ENCODE peak calls at places on chromosomes 6 and 20, in eight cellular contexts. X is A673, Q is ovary, G is H9, F is aorta, M is cardiac muscle cell, B is A549, T is DND-41. U is an unnamed sample.

GRCh38 chr6:166686317-166686716 is 59.3 kb upstream of the RPS6KA2 start:
- DNase-seq in X (no peak), Q (no peak), G (no peak), F (no peak), M (no peak), B (no peak), T (no peak), U (no peak)

GRCh38 chr6:43246301-43247114 is 3.2 kb downstream of the TTBK1 start:
- DNase-seq in X (no peak), Q (peak; percentile 43), G (peak; percentile 98), F (peak; percentile 80), M (peak; percentile 19), B (peak; percentile 35), T (no peak), U (peak; percentile 82)

GRCh38 chr20:277496-277781 is 13.1 kb downstream of the C20orf96 start:
- DNase-seq in X (no peak), Q (no peak), G (no peak), F (no peak), M (no peak), B (no peak), T (no peak), U (no peak)

GRCh38 chr6:34520645-34521462 is 35.3 kb downstream of the SPDEF start:
- DNase-seq in X (no peak), Q (no peak), G (no peak), F (peak; percentile 39), M (no peak), B (no peak), T (no peak), U (peak; percentile 64)

GRCh38 chr20:22684072-22684762 is 99.8 kb upstream of the FOXA2 start:
- DNase-seq in X (peak; percentile 72), Q (peak; percentile 28), G (peak; percentile 85), F (peak; percentile 70), M (peak; percentile 86), B (peak; percentile 71), T (peak; percentile 65), U (no peak)

GRCh38 chr6:107318100-107318736 is 141.1 kb downstream of the PDSS2 start:
- DNase-seq in X (peak; percentile 67), Q (peak; percentile 51), G (peak; percentile 60), F (peak; percentile 44), M (peak; percentile 73), B (peak; percentile 41), T (peak; percentile 63), U (peak; percentile 72)

GRCh38 chr20:35235881-35236280 is 9.4 kb downstream of the MMP24 start:
- DNase-seq in X (no peak), Q (no peak), G (no peak), F (no peak), M (no peak), B (no peak), T (no peak), U (no peak)

GRCh38 chr6:147304016-147304415 is 99.8 kb downstream of the STXBP5 start:
- DNase-seq in X (no peak), Q (no peak), G (no peak), F (no peak), M (no peak), B (no peak), T (no peak), U (no peak)

GRCh38 chr6:121951918-121952379 is 447.5 kb upstream of the HSF2 start:
- DNase-seq in X (peak; percentile 35), Q (no peak), G (no peak), F (peak; percentile 82), M (peak; percentile 40), B (no peak), T (no peak), U (peak; percentile 47)

GRCh38 chr6:152696543-152696942 is 1.2 kb upstream of the MYCT1 start:
- DNase-seq in X (no peak), Q (no peak), G (no peak), F (no peak), M (peak; percentile 80), B (no peak), T (no peak), U (no peak)

GRCh38 chr6:105152865-105153264 is 26.9 kb downstream of the POPDC3 start:
- DNase-seq in X (no peak), Q (no peak), G (no peak), F (no peak), M (no peak), B (no peak), T (no peak), U (no peak)

GRCh38 chr20:63829598-63829942 is 1.5 kb downstream of the ZBTB46 start:
- DNase-seq in X (no peak), Q (no peak), G (no peak), F (no peak), M (no peak), B (no peak), T (no peak), U (no peak)

GRCh38 chr20:18436847-18437246 is 30.0 kb downstream of the DZANK1 start:
- DNase-seq in X (no peak), Q (no peak), G (no peak), F (no peak), M (no peak), B (no peak), T (no peak), U (no peak)

GRCh38 chr20:24672886-24673677 is 203.7 kb downstream of the SYNDIG1 start:
- DNase-seq in X (no peak), Q (no peak), G (no peak), F (no peak), M (peak; percentile 96), B (peak; percentile 38), T (no peak), U (peak; percentile 66)

GRCh38 chr20:1341561-1342265 is 12.8 kb upstream of the SDCBP2 start:
- DNase-seq in X (no peak), Q (no peak), G (peak; percentile 12), F (no peak), M (peak; percentile 80), B (no peak), T (peak; percentile 3), U (peak; percentile 8)

GRCh38 chr20:57617079-57617795 is 3.0 kb downstream of the ZBP1 start:
- DNase-seq in X (no peak), Q (no peak), G (no peak), F (peak; percentile 38), M (no peak), B (no peak), T (no peak), U (peak; percentile 77)

GRCh38 chr20:50242863-50243609 is 52.4 kb downstream of the CEBPB start:
- DNase-seq in X (no peak), Q (no peak), G (no peak), F (no peak), M (peak; percentile 75), B (no peak), T (no peak), U (no peak)

DNA sequence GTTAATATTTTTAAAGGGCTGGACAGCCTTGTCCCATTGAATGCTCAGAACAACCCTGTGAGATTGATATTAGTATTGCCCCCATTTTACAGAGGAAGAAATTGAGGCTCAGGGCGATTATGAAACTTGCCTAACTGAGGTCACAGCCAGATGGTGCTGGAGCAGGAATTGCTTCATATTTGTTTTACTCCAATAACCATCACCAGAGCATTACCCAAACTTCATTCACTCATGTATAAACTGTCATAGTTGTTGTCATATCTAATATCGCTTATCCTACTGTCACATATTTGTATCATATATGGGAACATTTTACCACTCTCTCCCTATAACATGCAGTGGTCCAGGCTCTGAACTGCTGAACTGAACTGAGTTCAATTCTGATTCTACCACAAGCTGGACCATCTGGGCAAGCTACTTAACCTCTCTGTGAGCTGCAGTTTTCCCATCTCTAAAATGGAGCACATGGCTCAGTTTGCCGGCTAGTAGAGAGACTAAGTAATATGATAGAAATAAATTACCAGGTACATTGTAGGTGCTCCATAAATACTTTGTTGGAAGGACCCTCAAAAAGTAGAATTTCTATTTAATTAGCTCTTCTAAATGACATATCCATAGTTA is 213.6 kb downstream of the BCAS1 start:
- DNase-seq in X (no peak), Q (no peak), G (no peak), F (no peak), M (no peak), B (no peak), T (no peak), U (no peak)
- H3K27ac ChIP-seq in X (peak overlapping the region; percentile 44), Q (no peak overlapping the region), G (no peak overlapping the region), F (no peak overlapping the region), M (no peak overlapping the region), B (no peak overlapping the region), T (no peak overlapping the region), U (no peak overlapping the region)

GRCh38 chr6:148501178-148501590 is 158.5 kb downstream of the SASH1 start:
- DNase-seq in X (peak; percentile 89), Q (no peak), G (no peak), F (peak; percentile 77), M (peak; percentile 92), B (no peak), T (no peak), U (no peak)
- H3K27ac ChIP-seq in X (peak overlapping the region; percentile 17), Q (no peak overlapping the region), G (no peak overlapping the region), F (peak overlapping the region; percentile 91), M (no peak overlapping the region), B (no peak overlapping the region), T (no peak overlapping the region), U (no peak overlapping the region)

GRCh38 chr20:32642257-32643046 is 31.3 kb downstream of the C20orf203 start:
- DNase-seq in X (no peak), Q (no peak), G (no peak), F (no peak), M (no peak), B (no peak), T (no peak), U (no peak)
- H3K27ac ChIP-seq in X (no peak overlapping the region), Q (no peak overlapping the region), G (no peak overlapping the region), F (no peak overlapping the region), M (peak overlapping the region; percentile 27), B (no peak overlapping the region), T (no peak overlapping the region), U (no peak overlapping the region)

GRCh38 chr6:148831531-148831930 is 84.7 kb downstream of the UST start:
- DNase-seq in X (no peak), Q (no peak), G (no peak), F (no peak), M (peak; percentile 72), B (no peak), T (peak; percentile 23), U (no peak)
- H3K27ac ChIP-seq in X (no peak overlapping the region), Q (no peak overlapping the region), G (no peak overlapping the region), F (no peak overlapping the region), M (no peak overlapping the region), B (no peak overlapping the region), T (peak overlapping the region; percentile 86), U (no peak overlapping the region)

DNA sequence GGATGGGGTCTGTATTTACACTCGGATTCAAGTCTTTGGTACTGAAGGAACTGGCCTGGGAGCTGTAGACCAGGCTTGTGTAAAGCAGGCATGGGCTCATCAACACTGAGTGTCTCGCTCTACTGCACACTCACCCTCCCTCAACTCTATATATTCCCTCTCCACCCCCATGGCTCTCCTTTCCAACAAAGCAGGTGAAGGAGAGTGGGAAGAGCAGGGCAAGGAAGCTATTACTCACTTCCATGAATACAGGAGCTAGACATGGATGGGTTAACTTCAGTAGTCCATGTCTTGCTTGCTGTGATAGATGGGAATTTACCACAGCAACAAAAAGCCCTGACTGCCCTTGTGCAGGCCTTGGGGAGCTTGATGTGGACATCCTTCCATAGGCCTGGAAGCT is 20.7 kb upstream of the SLC2A12 start:
- DNase-seq in X (no peak), Q (no peak), G (no peak), F (no peak), M (no peak), B (no peak), T (no peak), U (no peak)
- H3K27ac ChIP-seq in X (no peak overlapping the region), Q (no peak overlapping the region), G (no peak overlapping the region), F (no peak overlapping the region), M (no peak overlapping the region), B (no peak overlapping the region), T (no peak overlapping the region), U (no peak overlapping the region)

DNA sequence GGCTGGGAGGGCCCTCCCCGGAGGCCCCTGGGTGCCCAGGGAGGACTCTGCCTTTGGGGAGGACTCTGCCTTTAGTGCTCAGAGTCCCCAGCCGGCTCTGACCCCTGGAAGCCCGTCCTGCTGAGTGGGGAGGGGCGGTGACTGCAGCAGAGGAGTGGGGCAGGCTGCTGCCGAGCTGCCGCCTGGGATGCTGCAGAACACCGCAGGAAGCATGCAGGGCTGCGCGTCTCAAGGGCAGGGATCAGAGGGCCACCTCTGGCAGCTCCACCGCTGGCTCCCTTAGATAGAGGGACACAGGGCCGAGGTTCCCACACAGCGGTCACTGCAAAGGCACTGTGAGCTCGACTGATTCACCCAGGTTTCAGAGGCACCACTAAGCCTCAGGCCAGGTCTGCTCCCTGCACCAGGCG is 82.2 kb upstream of the GATA5 start:
- DNase-seq in X (no peak), Q (no peak), G (no peak), F (no peak), M (no peak), B (no peak), T (no peak), U (no peak)
- H3K27ac ChIP-seq in X (no peak overlapping the region), Q (no peak overlapping the region), G (no peak overlapping the region), F (no peak overlapping the region), M (peak overlapping the region; percentile 65), B (no peak overlapping the region), T (no peak overlapping the region), U (no peak overlapping the region)

U was measured in spleen.